ENCODE peak calls at places on chromosomes 16 and 17, in five cellular contexts. H is GM23248, Z is sigmoid colon, E is iris pigment epithelial cell, K is HTR-8/SVneo. Y is an unnamed sample.

GRCh38 chr17:6489016-6489550 is 44.8 kb downstream of the PIMREG start:
- DNase-seq in Z (peak), K (no peak), H (peak), E (no peak), Y (no peak)

GRCh38 chr17:73255671-73256181 is 6.0 kb downstream of the CPSF4L start:
- DNase-seq in Z (no peak), H (peak), E (peak), K (peak), Y (peak)

GRCh38 chr17:73799781-73800627 is 155.8 kb upstream of the SDK2 start:
- DNase-seq in E (no peak), H (no peak), Z (no peak), K (no peak), Y (no peak)

GRCh38 chr16:67539691-67540635 is 11.3 kb downstream of the RIPOR1 start:
- DNase-seq in H (no peak), E (no peak), K (no peak), Z (no peak), Y (no peak)

GRCh38 chr16:89623511-89624232 is 10.2 kb downstream of the DPEP1 start:
- DNase-seq in E (no peak), K (no peak), Z (no peak), H (peak), Y (peak)

GRCh38 chr17:57755479-57756070 is 10.5 kb upstream of the CCDC182 start:
- DNase-seq in E (no peak), Z (no peak), H (no peak), K (no peak), Y (no peak)

GRCh38 chr16:6836771-6837170 is 495.9 kb upstream of the RBFOX1 start:
- DNase-seq in K (no peak), H (no peak), E (no peak), Z (no peak), Y (no peak)

GRCh38 chr16:57106767-57107166 is 14.4 kb downstream of the CPNE2 start:
- DNase-seq in Z (no peak), K (no peak), E (no peak), H (no peak), Y (no peak)

GRCh38 chr16:67169011-67169451 is 1.3 kb upstream of the NOL3 start:
- DNase-seq in Z (no peak), K (no peak), H (no peak), E (no peak), Y (no peak)

GRCh38 chr17:79746955-79747507 is 16.3 kb downstream of the ENPP7 start:
- DNase-seq in K (no peak), Z (no peak), E (no peak), H (peak), Y (peak)

GRCh38 chr17:13544292-13544691 is 57.4 kb downstream of the HS3ST3A1 start:
- DNase-seq in H (peak), K (peak), Z (peak), E (peak), Y (peak)

GRCh38 chr17:75024686-75025397 is 12.4 kb downstream of the MRPL58 start:
- DNase-seq in K (no peak), H (no peak), E (no peak), Z (no peak), Y (no peak)

GRCh38 chr16:4182581-4183257 is 59.2 kb downstream of the SRL start:
- DNase-seq in K (no peak), E (no peak), H (no peak), Z (no peak), Y (no peak)

GRCh38 chr16:30904114-30904780 is 7.8 kb downstream of the CTF1 start:
- DNase-seq in H (no peak), K (no peak), E (no peak), Z (no peak), Y (no peak)

GRCh38 chr17:52134641-52135040 is 23.9 kb downstream of the CA10 start:
- DNase-seq in E (no peak), H (no peak), Z (no peak), K (no peak), Y (no peak)

GRCh38 chr17:65531508-65532431 is 29.7 kb downstream of the AXIN2 start:
- DNase-seq in E (peak), H (peak), Z (peak), K (no peak), Y (peak)

GRCh38 chr17:39867084-39867890 is 715 bp upstream of the ZPBP2 start:
- DNase-seq in K (no peak), H (no peak), E (no peak), Z (no peak), Y (no peak)

GRCh38 chr16:20901441-20902112 is 1.0 kb downstream of the LYRM1 start:
- DNase-seq in H (peak), Z (peak), K (no peak), E (peak), Y (peak)

GRCh38 chr16:69720822-69721430 is 5.4 kb downstream of the NQO1 start:
- DNase-seq in K (no peak), E (no peak), H (no peak), Z (no peak), Y (no peak)

GRCh38 chr17:50051082-50051576 is 4.8 kb upstream of the ITGA3 start:
- DNase-seq in K (peak), Z (no peak), E (peak), H (peak), Y (no peak)

GRCh38 chr16:30054959-30055553 is 10.5 kb upstream of the ALDOA start:
- DNase-seq in K (no peak), E (no peak), H (no peak), Z (no peak), Y (no peak)

GRCh38 chr16:81636298-81636960 is 142.7 kb upstream of the PLCG2 start:
- DNase-seq in H (peak), Z (no peak), E (no peak), K (no peak), Y (no peak)

GRCh38 chr17:78839173-78839761 is 1.3 kb downstream of the USP36 start:
- DNase-seq in H (peak), K (no peak), Z (no peak), E (peak), Y (no peak)

GRCh38 chr17:31273511-31273910 is 23.5 kb downstream of the OMG start:
- DNase-seq in K (no peak), H (no peak), Z (no peak), E (no peak), Y (peak)

GRCh38 chr17:14464741-14465140 is 163.9 kb downstream of the HS3ST3B1 start:
- DNase-seq in E (peak), K (no peak), Z (no peak), H (peak), Y (peak)

GRCh38 chr16:87186440-87186839 is 130.8 kb downstream of the C16orf95 start:
- DNase-seq in H (no peak), Z (no peak), K (no peak), E (no peak), Y (no peak)

GRCh38 chr17:70810609-70811008 is 641.3 kb downstream of the KCNJ2 start:
- DNase-seq in H (peak), E (no peak), K (no peak), Z (no peak), Y (peak)

GRCh38 chr17:41347872-41348760 is 2.5 kb downstream of the KRT33A start:
- DNase-seq in E (no peak), Z (no peak), K (no peak), H (no peak), Y (no peak)